ENCODE peak calls at places on chromosomes 11 and 22, in six cellular contexts. One of them, this sample, is unnamed.

GRCh38 chr11:122441702-122442092 is 213.8 kb upstream of the UBASH3B start:
- DNase-seq in lower lobe of right lung: no peak
- DNase-seq in endothelial cell of umbilical vein: peak
- DNase-seq in suprapubic skin: no peak
- DNase-seq in endothelial cell: no peak
- DNase-seq in AG09319: no peak
- DNase-seq in this sample: no peak

GRCh38 chr11:8934735-8935478 is 2.2 kb upstream of the C11orf16 start:
- DNase-seq in endothelial cell: no peak
- DNase-seq in endothelial cell of umbilical vein: no peak
- DNase-seq in AG09319: no peak
- DNase-seq in suprapubic skin: no peak
- DNase-seq in lower lobe of right lung: no peak
- DNase-seq in this sample: no peak

GRCh38 chr11:2580444-2581050 is 119.2 kb downstream of the KCNQ1OT1 start:
- DNase-seq in AG09319: no peak
- DNase-seq in endothelial cell: no peak
- DNase-seq in endothelial cell of umbilical vein: no peak
- DNase-seq in suprapubic skin: peak
- DNase-seq in lower lobe of right lung: peak
- DNase-seq in this sample: peak

GRCh38 chr11:35413568-35413967 is 5.8 kb downstream of the SLC1A2 start:
- DNase-seq in lower lobe of right lung: no peak
- DNase-seq in AG09319: no peak
- DNase-seq in endothelial cell: no peak
- DNase-seq in endothelial cell of umbilical vein: no peak
- DNase-seq in suprapubic skin: no peak
- DNase-seq in this sample: no peak

GRCh38 chr11:110269996-110270395 is 26.4 kb downstream of the RDX start:
- DNase-seq in suprapubic skin: no peak
- DNase-seq in endothelial cell: no peak
- DNase-seq in AG09319: no peak
- DNase-seq in lower lobe of right lung: no peak
- DNase-seq in endothelial cell of umbilical vein: no peak
- DNase-seq in this sample: no peak

GRCh38 chr11:34890089-34890488 is 26.1 kb downstream of the APIP start:
- DNase-seq in endothelial cell: no peak
- DNase-seq in lower lobe of right lung: no peak
- DNase-seq in AG09319: no peak
- DNase-seq in suprapubic skin: no peak
- DNase-seq in endothelial cell of umbilical vein: peak
- DNase-seq in this sample: no peak

GRCh38 chr22:44366372-44367310 is 53.9 kb upstream of the SHISAL1 start:
- DNase-seq in endothelial cell: no peak
- DNase-seq in suprapubic skin: no peak
- DNase-seq in AG09319: no peak
- DNase-seq in lower lobe of right lung: peak
- DNase-seq in endothelial cell of umbilical vein: peak
- DNase-seq in this sample: peak

GRCh38 chr11:31844351-31844750 is 33.2 kb upstream of the PAX6 start:
- DNase-seq in lower lobe of right lung: no peak
- DNase-seq in endothelial cell: no peak
- DNase-seq in suprapubic skin: no peak
- DNase-seq in endothelial cell of umbilical vein: no peak
- DNase-seq in AG09319: peak
- DNase-seq in this sample: no peak

GRCh38 chr11:134365011-134365925 is 33.5 kb downstream of the GLB1L2 start:
- DNase-seq in endothelial cell of umbilical vein: no peak
- DNase-seq in AG09319: no peak
- DNase-seq in lower lobe of right lung: no peak
- DNase-seq in suprapubic skin: peak
- DNase-seq in endothelial cell: no peak
- DNase-seq in this sample: peak

GRCh38 chr11:9148035-9148434 is 56.6 kb upstream of the SCUBE2 start:
- DNase-seq in lower lobe of right lung: no peak
- DNase-seq in suprapubic skin: no peak
- DNase-seq in endothelial cell of umbilical vein: no peak
- DNase-seq in endothelial cell: no peak
- DNase-seq in AG09319: no peak
- DNase-seq in this sample: no peak

GRCh38 chr22:24416611-24417010 is 10.8 kb upstream of the ADORA2A start:
- DNase-seq in lower lobe of right lung: peak
- DNase-seq in endothelial cell: no peak
- DNase-seq in suprapubic skin: no peak
- DNase-seq in AG09319: no peak
- DNase-seq in endothelial cell of umbilical vein: no peak
- DNase-seq in this sample: peak

GRCh38 chr22:50220603-50221409 is 20.0 kb downstream of the SELENOO start:
- DNase-seq in lower lobe of right lung: peak
- DNase-seq in suprapubic skin: no peak
- DNase-seq in endothelial cell of umbilical vein: no peak
- DNase-seq in AG09319: no peak
- DNase-seq in endothelial cell: no peak
- DNase-seq in this sample: no peak

GRCh38 chr11:6574816-6575715 is 28.4 kb downstream of the RRP8 start:
- DNase-seq in endothelial cell: no peak
- DNase-seq in AG09319: no peak
- DNase-seq in suprapubic skin: no peak
- DNase-seq in lower lobe of right lung: no peak
- DNase-seq in endothelial cell of umbilical vein: peak
- DNase-seq in this sample: no peak

GRCh38 chr11:72833083-72833733 is 19.0 kb downstream of the ATG16L2 start:
- DNase-seq in endothelial cell of umbilical vein: no peak
- DNase-seq in lower lobe of right lung: no peak
- DNase-seq in AG09319: no peak
- DNase-seq in endothelial cell: no peak
- DNase-seq in suprapubic skin: no peak
- DNase-seq in this sample: no peak

GRCh38 chr11:20566591-20567434 is 32.6 kb upstream of the SLC6A5 start:
- DNase-seq in lower lobe of right lung: no peak
- DNase-seq in endothelial cell of umbilical vein: no peak
- DNase-seq in endothelial cell: no peak
- DNase-seq in suprapubic skin: no peak
- DNase-seq in AG09319: no peak
- DNase-seq in this sample: no peak

GRCh38 chr22:20761536-20761935 is 12.4 kb upstream of the SERPIND1 start:
- DNase-seq in AG09319: no peak
- DNase-seq in lower lobe of right lung: no peak
- DNase-seq in endothelial cell of umbilical vein: no peak
- DNase-seq in suprapubic skin: no peak
- DNase-seq in endothelial cell: no peak
- DNase-seq in this sample: no peak

GRCh38 chr22:20762233-20762796 is 11.6 kb upstream of the SERPIND1 start:
- DNase-seq in suprapubic skin: no peak
- DNase-seq in endothelial cell of umbilical vein: no peak
- DNase-seq in endothelial cell: no peak
- DNase-seq in lower lobe of right lung: no peak
- DNase-seq in AG09319: no peak
- DNase-seq in this sample: no peak

GRCh38 chr22:20760084-20760483 is 13.8 kb upstream of the SERPIND1 start:
- DNase-seq in AG09319: no peak
- DNase-seq in suprapubic skin: no peak
- DNase-seq in lower lobe of right lung: no peak
- DNase-seq in endothelial cell of umbilical vein: no peak
- DNase-seq in endothelial cell: no peak
- DNase-seq in this sample: no peak

GRCh38 chr22:20756846-20757245 is 17.1 kb upstream of the SERPIND1 start:
- DNase-seq in endothelial cell of umbilical vein: no peak
- DNase-seq in endothelial cell: no peak
- DNase-seq in suprapubic skin: no peak
- DNase-seq in AG09319: no peak
- DNase-seq in lower lobe of right lung: no peak
- DNase-seq in this sample: no peak

GRCh38 chr22:20758688-20759087 is 15.2 kb upstream of the SERPIND1 start:
- DNase-seq in endothelial cell: no peak
- DNase-seq in endothelial cell of umbilical vein: peak
- DNase-seq in lower lobe of right lung: no peak
- DNase-seq in suprapubic skin: no peak
- DNase-seq in AG09319: no peak
- DNase-seq in this sample: no peak
- TF ChIP-seq CTCF in endothelial cell: no peak
- TF ChIP-seq CTCF in endothelial cell of umbilical vein: peak
- TF ChIP-seq CTCF in lower lobe of right lung: no peak
- TF ChIP-seq CTCF in suprapubic skin: no peak
- TF ChIP-seq CTCF in AG09319: no peak
- TF ChIP-seq CTCF in this sample: no peak

GRCh38 chr11:120182790-120183491 is 27.9 kb upstream of the OAF start:
- DNase-seq in endothelial cell: peak
- DNase-seq in AG09319: no peak
- DNase-seq in lower lobe of right lung: no peak
- DNase-seq in suprapubic skin: peak
- DNase-seq in endothelial cell of umbilical vein: no peak
- DNase-seq in this sample: peak
- TF ChIP-seq CTCF in endothelial cell: peak
- TF ChIP-seq CTCF in AG09319: peak
- TF ChIP-seq CTCF in lower lobe of right lung: peak
- TF ChIP-seq CTCF in suprapubic skin: no peak
- TF ChIP-seq CTCF in endothelial cell of umbilical vein: peak
- TF ChIP-seq CTCF in this sample: peak

DNA sequence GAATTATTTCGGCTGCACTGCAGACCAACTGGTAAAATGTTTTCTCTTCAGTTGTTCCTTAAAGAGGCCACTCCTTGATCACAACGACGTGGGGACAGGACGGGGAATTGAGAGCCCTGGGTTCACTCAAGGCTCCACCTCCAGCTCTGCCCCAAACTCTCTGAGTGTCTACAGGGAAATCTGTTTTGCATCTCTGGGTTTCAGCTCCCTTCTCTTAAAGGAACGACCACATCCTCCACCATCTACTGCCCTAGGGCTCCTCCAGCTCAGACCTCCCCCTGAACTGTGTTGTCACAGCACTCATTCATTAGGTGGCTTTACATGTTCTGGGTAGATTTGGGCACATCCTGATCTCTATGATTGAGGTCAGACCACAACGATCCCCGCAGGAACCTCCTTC is 5.1 kb upstream of the PPFIA1 start:
- DNase-seq in endothelial cell: no peak
- DNase-seq in lower lobe of right lung: no peak
- DNase-seq in AG09319: no peak
- DNase-seq in endothelial cell of umbilical vein: no peak
- DNase-seq in suprapubic skin: no peak
- DNase-seq in this sample: no peak
- TF ChIP-seq CTCF in endothelial cell: no peak
- TF ChIP-seq CTCF in lower lobe of right lung: no peak
- TF ChIP-seq CTCF in AG09319: no peak
- TF ChIP-seq CTCF in endothelial cell of umbilical vein: no peak
- TF ChIP-seq CTCF in suprapubic skin: no peak
- TF ChIP-seq CTCF in this sample: no peak

DNA sequence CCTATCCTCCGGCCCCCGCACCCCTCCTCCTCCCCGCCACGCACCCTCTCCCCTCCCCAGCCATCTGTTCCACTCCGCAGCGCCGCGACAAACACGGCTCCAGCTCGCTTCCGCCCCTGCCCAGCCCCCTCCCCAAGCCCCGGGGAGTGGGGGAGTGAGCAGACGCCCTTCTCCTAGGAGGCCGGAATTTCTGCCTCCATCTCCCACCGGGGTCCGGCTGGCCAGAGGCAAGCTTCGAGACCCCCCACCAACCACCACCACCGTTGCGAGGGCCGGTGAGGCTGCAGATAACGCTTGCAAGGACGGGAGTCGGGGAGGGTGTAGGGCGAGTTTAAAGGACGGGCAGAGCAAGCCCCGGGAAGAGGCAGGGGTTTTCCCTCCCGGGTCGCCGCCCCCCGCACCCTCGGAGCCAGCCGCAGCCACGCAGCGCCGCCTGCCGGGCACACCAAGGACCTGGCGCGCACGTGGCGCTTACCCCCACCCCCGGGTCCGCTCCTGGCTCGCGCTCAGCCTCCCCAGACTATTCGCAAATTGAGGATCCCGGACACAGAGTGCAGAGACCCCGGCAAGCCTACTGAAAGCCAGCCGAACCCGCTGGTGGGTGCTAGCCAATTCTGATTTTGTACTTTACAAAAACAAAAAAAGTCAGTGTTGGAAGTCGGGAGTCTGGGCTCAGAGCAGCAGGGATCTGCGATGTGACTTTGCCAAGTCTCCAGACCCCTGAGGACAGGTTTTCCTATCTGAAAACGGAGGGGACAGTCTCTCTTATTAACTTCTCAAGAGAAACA is 22.6 kb downstream of the RTN4RL2 start:
- DNase-seq in endothelial cell: peak
- DNase-seq in endothelial cell of umbilical vein: peak
- DNase-seq in suprapubic skin: no peak
- DNase-seq in AG09319: no peak
- DNase-seq in lower lobe of right lung: peak
- DNase-seq in this sample: peak
- TF ChIP-seq CTCF in endothelial cell: peak
- TF ChIP-seq CTCF in endothelial cell of umbilical vein: peak
- TF ChIP-seq CTCF in suprapubic skin: peak
- TF ChIP-seq CTCF in AG09319: peak
- TF ChIP-seq CTCF in lower lobe of right lung: peak
- TF ChIP-seq CTCF in this sample: peak

DNA sequence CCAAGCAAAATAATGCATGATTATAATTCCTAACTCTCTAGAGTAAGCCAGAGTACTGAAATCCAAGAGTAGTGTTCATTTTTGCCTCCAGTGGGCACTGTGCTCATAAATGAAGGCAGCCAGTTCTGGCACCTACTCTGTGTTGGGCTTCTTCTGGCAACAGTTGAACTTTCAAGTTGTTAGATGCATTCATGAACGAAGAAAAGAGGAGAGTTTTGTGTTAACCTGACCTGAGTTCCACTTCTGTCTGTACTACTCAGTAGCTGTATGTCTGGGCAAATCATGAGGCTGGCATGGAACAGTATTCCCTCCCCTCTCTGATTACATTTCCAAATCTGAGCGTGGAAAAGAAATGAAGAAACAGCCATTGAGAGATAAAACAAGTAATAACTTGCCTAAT is 20.3 kb upstream of the TENM4 start:
- DNase-seq in suprapubic skin: no peak
- DNase-seq in endothelial cell: peak
- DNase-seq in AG09319: no peak
- DNase-seq in endothelial cell of umbilical vein: no peak
- DNase-seq in lower lobe of right lung: no peak
- DNase-seq in this sample: no peak
- TF ChIP-seq CTCF in suprapubic skin: no peak
- TF ChIP-seq CTCF in endothelial cell: peak
- TF ChIP-seq CTCF in AG09319: peak
- TF ChIP-seq CTCF in endothelial cell of umbilical vein: no peak
- TF ChIP-seq CTCF in lower lobe of right lung: peak
- TF ChIP-seq CTCF in this sample: peak

This sample was measured in glutamatergic neuron.